ENCODE peak calls at places on chromosomes 11 and 22, in five cellular contexts. M is heart left ventricle, W is psoas muscle, F is GM23248, P is PC-9. Y is an unnamed sample. For H3K9me3, the result is how much of the 10 kb centered on the place peaks cover.

GRCh38 chr11:77063861-77064260 is 2.9 kb upstream of the CAPN5 start:
- DNase-seq in M (no peak), W (no peak), F (no peak), P (no peak), Y (no peak)

GRCh38 chr11:47917643-47918369 is 62.6 kb upstream of the PTPRJ start:
- DNase-seq in F (peak), P (peak), W (peak), M (peak), Y (peak)

GRCh38 chr11:1920909-1921575 is 1.5 kb downstream of the TNNT3 start:
- DNase-seq in P (no peak), F (no peak), W (peak), M (peak), Y (no peak)

GRCh38 chr11:134561348-134561720 is 149.3 kb upstream of the B3GAT1 start:
- DNase-seq in P (no peak), W (no peak), M (no peak), F (no peak), Y (no peak)

GRCh38 chr11:67295846-67296245 is 6.7 kb downstream of the ANKRD13D start:
- DNase-seq in M (no peak), F (peak), W (no peak), P (no peak), Y (no peak)

GRCh38 chr11:131889146-131889577 is 518.7 kb downstream of the NTM start:
- DNase-seq in F (peak), W (no peak), M (no peak), P (no peak), Y (no peak)

GRCh38 chr22:22195265-22196017 is 49.1 kb upstream of the VPREB1 start:
- DNase-seq in F (peak), W (peak), P (peak), M (no peak), Y (peak)

GRCh38 chr11:1761110-1761856 is 2.4 kb downstream of the CTSD start:
- DNase-seq in W (peak), M (peak), F (no peak), P (no peak), Y (no peak)

GRCh38 chr11:67309166-67309565 is 5.8 kb downstream of the SSH3 start:
- DNase-seq in W (no peak), P (no peak), F (no peak), M (no peak), Y (peak)

GRCh38 chr11:110319501-110319900 is 23.1 kb upstream of the RDX start:
- DNase-seq in W (no peak), F (no peak), P (no peak), M (no peak), Y (no peak)

GRCh38 chr11:78526497-78527146 is 48.0 kb downstream of the NARS2 start:
- DNase-seq in P (no peak), F (no peak), M (no peak), W (no peak), Y (no peak)

GRCh38 chr11:90222459-90223247 is at the start of gene CHORDC1:
- DNase-seq in W (peak), M (peak), F (peak), P (peak), Y (peak)

GRCh38 chr11:12862761-12863469 is 146.2 kb upstream of the RASSF10 start:
- DNase-seq in F (peak), P (no peak), M (no peak), W (peak), Y (peak)

GRCh38 chr22:49660321-49660720 is 167.4 kb downstream of the BRD1 start:
- DNase-seq in W (no peak), P (no peak), M (no peak), F (no peak), Y (no peak)
- H3K9me3 ChIP-seq in W (under half), P (under half), M (under half), F (under half), Y (under half)

GRCh38 chr11:36711104-36711825 is 113.2 kb upstream of the RAG2 start:
- DNase-seq in W (no peak), P (no peak), M (no peak), F (peak), Y (no peak)
- H3K9me3 ChIP-seq in W (under half), P (under half), M (under half), F (under half), Y (under half)

DNA sequence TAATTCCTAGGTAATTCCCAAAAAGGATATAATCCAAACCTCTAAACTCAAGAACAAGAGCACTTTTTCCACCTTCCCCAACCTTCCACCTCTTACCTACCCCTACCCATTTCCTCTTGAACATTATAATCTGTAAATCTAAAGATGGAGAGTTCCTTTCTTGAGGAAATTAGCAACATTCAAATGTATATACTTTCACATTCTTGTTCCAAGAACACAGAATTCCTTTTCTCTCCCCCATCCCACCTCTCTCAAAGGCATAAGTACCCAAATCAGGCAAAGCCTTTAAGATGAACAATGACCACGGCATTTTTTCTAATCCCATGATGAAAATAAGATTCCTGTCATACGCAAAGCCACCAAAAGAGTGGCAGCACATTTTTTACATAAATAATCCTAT is 18.3 kb downstream of the RRAS2 start:
- DNase-seq in W (no peak), F (no peak), M (no peak), P (no peak), Y (no peak)
- H3K9me3 ChIP-seq in W (under half), F (under half), M (under half), P (under half), Y (under half)

GRCh38 chr22:49229483-49230193 is 598.0 kb downstream of the BRD1 start:
- DNase-seq in P (no peak), W (no peak), M (no peak), F (no peak), Y (no peak)
- H3K9me3 ChIP-seq in P (under half), W (under half), M (under half), F (under half), Y (under half)

GRCh38 chr11:86728562-86728961 is 56.1 kb upstream of the ME3 start:
- DNase-seq in M (no peak), P (no peak), W (no peak), F (no peak), Y (no peak)
- H3K9me3 ChIP-seq in M (under half), P (under half), W (under half), F (under half), Y (under half)

GRCh38 chr22:48175721-48176120 is 1413.3 kb downstream of the TBC1D22A start:
- DNase-seq in P (no peak), W (no peak), F (no peak), M (no peak), Y (no peak)
- H3K9me3 ChIP-seq in P (under half), W (under half), F (under half), M (under half), Y (under half)

DNA sequence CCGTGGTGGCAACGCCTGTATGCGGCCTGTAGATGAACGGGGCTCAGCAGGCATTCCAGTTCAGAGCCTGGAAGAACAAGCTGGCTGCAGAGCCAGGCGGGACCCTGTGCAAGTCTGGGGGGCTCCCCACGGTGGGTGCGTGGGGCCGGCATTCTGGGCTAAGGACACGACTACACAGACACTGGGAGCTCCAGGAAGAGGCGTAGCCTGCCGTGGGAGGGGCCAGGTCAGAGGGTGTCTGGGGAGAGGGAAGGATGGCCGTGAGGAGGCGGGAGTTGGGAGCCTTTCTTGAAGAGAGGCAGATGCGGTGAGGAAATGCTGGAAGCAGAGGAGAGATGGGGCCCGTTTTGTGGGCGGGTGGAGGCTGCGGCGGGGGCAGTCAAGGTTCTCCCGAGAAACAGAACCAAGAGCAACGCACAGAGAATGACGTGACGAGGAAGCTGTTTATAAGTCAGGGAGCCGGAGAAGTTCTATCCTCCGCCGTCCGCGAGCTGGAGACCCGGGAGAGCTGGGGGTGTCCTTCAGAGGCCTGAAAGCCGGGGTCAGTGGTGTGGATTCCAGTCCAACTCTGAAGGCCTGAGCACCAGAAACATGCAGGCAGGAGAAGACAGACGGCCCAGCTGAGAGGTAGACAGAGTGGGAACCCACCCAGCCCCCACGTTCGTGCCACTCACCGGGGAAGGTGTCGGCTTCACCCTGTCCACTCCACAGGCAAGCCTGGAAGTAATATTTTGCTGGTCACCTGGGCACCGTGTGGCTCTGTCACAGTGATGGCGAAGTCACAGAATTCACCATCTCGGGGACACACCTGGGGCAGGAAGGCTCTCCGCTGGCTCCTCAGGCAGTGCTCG is 529.6 kb downstream of the BRD1 start:
- DNase-seq in P (no peak), M (no peak), W (no peak), F (no peak), Y (peak)
- H3K9me3 ChIP-seq in P (under half), M (under half), W (under half), F (under half), Y (under half)

Y was measured in testis.